ENCODE peak calls at places on chromosomes 7 and 10, in seven cellular contexts. T, L, R, U, V, H and G are unnamed samples.

GRCh38 chr10:70799124-70799523 is 13.9 kb upstream of the TBATA start:
- DNase-seq in V (peak), L (no peak), T (no peak), R (no peak), U (no peak), H (no peak), G (no peak)

GRCh38 chr10:12103743-12104142 is 25.7 kb upstream of the SEC61A2 start:
- DNase-seq in R (no peak), V (no peak), U (no peak), H (no peak), L (no peak), T (no peak), G (no peak)

GRCh38 chr7:27339478-27339877 is 96.9 kb downstream of the EVX1 start:
- DNase-seq in L (no peak), V (no peak), R (no peak), H (no peak), U (no peak), T (no peak), G (no peak)

GRCh38 chr10:114607358-114607998 is 50.6 kb downstream of the ABLIM1 start:
- DNase-seq in R (no peak), V (peak), T (peak), L (no peak), U (peak), H (no peak), G (peak)

GRCh38 chr7:4958477-4959301 is at the start of gene MMD2:
- DNase-seq in U (no peak), V (no peak), T (no peak), H (no peak), R (no peak), L (no peak), G (no peak)

GRCh38 chr7:99108615-99109014 is 35.3 kb downstream of the SMURF1 start:
- DNase-seq in R (no peak), L (no peak), T (no peak), V (no peak), H (peak), U (no peak), G (no peak)

GRCh38 chr10:103901299-103901698 is 16.7 kb downstream of the STN1 start:
- DNase-seq in R (no peak), V (no peak), L (no peak), H (no peak), U (peak), T (no peak), G (no peak)

GRCh38 chr10:80154978-80155695 is 22.6 kb downstream of the PLAC9 start:
- DNase-seq in H (peak), V (peak), L (no peak), T (peak), R (no peak), U (no peak), G (peak)

GRCh38 chr7:33716581-33717477 is 188.5 kb upstream of the BMPER start:
- DNase-seq in L (no peak), U (peak), R (no peak), T (peak), H (peak), V (peak), G (peak)

GRCh38 chr10:115029452-115030375 is 63.5 kb upstream of the ATRNL1 start:
- DNase-seq in U (no peak), V (no peak), T (no peak), R (no peak), L (no peak), H (no peak), G (no peak)

GRCh38 chr10:397321-398068 is 262.2 kb downstream of the ZMYND11 start:
- DNase-seq in H (no peak), T (no peak), U (no peak), V (no peak), R (no peak), L (no peak), G (no peak)

GRCh38 chr10:30207485-30208052 is 141.5 kb downstream of the MTPAP start:
- DNase-seq in V (peak), L (no peak), R (no peak), U (peak), T (no peak), H (no peak), G (no peak)

GRCh38 chr10:118595598-118596425 is at the start of gene PRLHR:
- DNase-seq in H (no peak), T (no peak), R (no peak), U (no peak), V (no peak), L (peak), G (no peak)

GRCh38 chr10:105793071-105793470 is 1152.0 kb downstream of the SORCS3 start:
- DNase-seq in T (no peak), R (no peak), L (no peak), V (peak), U (no peak), H (no peak), G (no peak)

GRCh38 chr7:56538541-56539429 is 422.6 kb upstream of the NUPR2 start:
- DNase-seq in L (no peak), U (no peak), H (no peak), T (no peak), V (no peak), R (no peak), G (no peak)
- H3K4me3 ChIP-seq in L (no peak), U (no peak), H (no peak), T (no peak), V (no peak), R (no peak), G (no peak)

DNA sequence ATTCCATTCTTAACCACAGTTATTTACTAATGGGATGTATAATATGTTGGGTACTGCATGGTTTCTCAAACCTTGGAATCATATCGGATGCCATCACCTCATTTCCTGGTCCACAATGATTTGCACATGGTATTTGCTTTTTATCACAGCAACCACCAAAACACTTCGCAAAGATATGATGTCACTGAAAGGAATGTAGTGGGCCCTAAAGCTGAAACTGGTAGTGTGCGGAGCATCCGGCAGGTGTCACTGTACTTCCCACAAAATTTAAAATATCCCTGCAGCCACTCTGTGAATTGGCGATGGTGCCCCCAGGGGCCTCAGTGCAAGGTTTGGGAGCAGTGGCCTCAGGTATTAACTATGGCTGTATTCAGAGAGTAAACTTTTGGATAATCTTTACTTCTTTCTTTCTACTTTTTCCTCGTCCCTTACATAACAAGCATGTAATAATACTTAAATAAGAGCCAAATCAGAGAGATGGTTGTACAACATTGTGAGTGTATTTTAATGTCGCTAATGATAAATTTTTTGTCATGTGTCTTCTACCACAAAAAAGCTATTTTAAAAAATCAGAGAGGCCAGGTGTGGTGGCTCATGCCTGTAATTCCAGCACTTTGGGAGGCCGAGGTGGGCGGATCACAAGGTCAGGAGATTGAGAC is 66.2 kb downstream of the FAM241B start:
- DNase-seq in H (peak), U (peak), L (no peak), R (no peak), V (peak), T (peak), G (peak)
- TF ChIP-seq CTCF in H (peak), U (peak), L (peak), R (peak), V (peak), T (peak), G (peak)

GRCh38 chr10:85925201-85925750 is 441.3 kb downstream of the GRID1 start:
- DNase-seq in U (no peak), T (no peak), R (no peak), V (no peak), L (no peak), H (no peak), G (no peak)
- H3K4me3 ChIP-seq in U (no peak), T (no peak), R (no peak), V (no peak), L (no peak), H (no peak), G (no peak)

GRCh38 chr10:89852872-89853271 is 151.5 kb downstream of the KIF20B start:
- DNase-seq in U (no peak), L (no peak), T (no peak), R (no peak), H (no peak), V (no peak), G (no peak)
- TF ChIP-seq CTCF in U (no peak), L (no peak), T (no peak), R (no peak), H (no peak), V (no peak), G (no peak)

GRCh38 chr10:34780818-34781380 is 34.2 kb downstream of the PARD3 start:
- DNase-seq in T (no peak), L (no peak), V (no peak), H (peak), U (peak), R (no peak), G (peak)
- H3K4me3 ChIP-seq in T (no peak), L (no peak), V (no peak), H (peak), U (no peak), R (no peak), G (no peak)

GRCh38 chr7:129098409-129099084 is 43.6 kb upstream of the TNPO3 start:
- DNase-seq in U (no peak), R (no peak), H (no peak), L (no peak), T (no peak), V (no peak), G (no peak)
- TF ChIP-seq CTCF in U (no peak), R (no peak), H (no peak), L (no peak), T (no peak), V (no peak), G (no peak)

DNA sequence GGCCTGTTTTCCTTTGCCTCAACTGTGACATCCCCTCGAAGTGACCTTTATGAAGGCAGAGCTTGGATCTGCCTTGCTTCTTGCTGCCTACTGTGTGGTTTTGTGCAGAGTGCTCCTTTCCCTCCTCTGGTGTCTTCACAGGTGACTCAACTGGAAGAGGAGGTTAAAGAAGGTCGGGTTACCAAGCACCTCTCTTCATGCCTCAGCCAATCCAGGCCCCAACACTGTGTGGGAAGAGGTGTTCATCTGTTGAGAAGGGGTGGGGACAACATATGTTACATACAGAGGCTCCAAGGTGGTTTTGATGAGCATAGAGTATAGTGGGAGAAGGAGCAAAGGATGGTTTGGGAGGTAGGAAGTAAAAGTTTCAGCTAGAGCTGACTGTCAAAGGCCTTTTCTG is 155.7 kb downstream of the AUTS2 start:
- DNase-seq in H (no peak), R (no peak), L (no peak), U (no peak), T (no peak), V (no peak), G (no peak)
- H3K4me3 ChIP-seq in H (no peak), R (no peak), L (no peak), U (no peak), T (no peak), V (no peak), G (no peak)

DNA sequence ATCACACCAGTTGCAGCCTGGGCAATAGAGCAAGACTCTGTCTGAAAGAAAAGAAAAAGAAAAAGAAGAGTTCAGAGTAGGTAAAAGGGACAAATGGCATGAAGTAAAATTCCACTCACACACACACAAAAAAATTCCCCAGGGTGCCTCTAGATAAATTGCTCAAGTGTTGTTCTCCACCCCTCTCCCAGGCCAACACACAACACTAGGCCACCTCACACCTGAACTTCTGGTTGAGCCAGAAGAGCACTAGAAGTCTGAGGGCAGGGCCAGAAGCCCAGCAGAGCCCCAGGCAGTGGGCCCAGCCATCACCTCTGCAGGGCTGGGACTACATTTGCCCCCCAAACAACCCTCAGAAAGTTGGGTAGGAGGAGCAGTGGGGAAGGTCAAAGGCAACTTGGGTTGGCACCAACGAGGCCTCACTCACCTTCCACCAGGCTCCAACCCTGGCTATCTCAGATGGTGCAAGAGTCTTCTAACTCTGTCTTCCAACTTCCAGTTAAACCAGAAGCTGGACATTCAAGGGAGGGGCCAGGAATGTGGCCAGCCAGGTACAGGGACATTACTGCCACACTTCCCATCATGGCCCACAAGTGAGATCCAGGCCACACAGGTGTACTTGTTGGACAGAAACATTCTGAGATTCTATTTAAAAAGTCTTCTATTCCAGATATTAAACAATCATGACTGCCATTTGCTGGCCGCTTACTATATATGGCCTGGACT is 25.6 kb upstream of the DLX6 start:
- DNase-seq in T (no peak), H (no peak), L (no peak), U (no peak), R (no peak), V (no peak), G (no peak)
- TF ChIP-seq CTCF in T (no peak), H (no peak), L (no peak), U (no peak), R (no peak), V (no peak), G (no peak)

DNA sequence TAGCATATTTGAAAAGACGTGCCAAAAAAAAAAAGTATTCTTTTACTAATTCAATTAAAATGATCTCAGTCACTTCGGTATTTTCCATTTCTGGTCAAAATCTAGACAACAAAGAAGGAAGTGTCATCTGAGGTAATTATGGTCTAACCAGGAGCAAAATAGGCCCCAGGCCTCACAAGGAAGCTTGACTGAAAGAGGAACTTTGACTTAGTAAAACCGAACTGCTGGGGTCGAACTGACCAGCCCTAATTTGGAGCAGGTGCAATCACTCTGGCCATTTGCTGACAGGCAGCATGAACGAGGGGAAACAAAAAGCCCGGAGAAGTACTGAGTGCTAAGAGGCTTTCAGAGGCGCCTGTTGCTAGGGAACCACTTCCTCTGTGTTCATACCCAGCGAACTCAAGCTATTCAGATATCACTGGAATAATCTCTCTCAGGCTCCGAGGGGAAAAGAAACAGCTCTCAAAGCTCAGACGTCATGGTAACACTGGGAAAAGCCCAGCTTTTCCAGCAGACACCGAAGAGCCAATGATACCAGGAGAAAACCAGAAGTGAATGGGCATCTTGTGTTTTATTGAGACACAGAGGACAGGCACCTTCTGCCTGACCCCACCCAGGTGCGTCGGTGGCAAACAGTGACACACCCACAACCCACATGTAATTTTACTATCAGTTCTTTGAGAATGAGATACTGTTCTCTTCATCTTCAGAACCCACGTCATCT is 126.5 kb downstream of the FAM107B start:
- DNase-seq in H (no peak), V (peak), U (peak), L (no peak), R (peak), T (no peak), G (peak)
- H3K4me3 ChIP-seq in H (no peak), V (no peak), U (no peak), L (no peak), R (no peak), T (no peak), G (no peak)

GRCh38 chr10:95214793-95215192 is 20.8 kb downstream of the ACSM6 start:
- DNase-seq in U (no peak), H (no peak), R (no peak), V (peak), L (no peak), T (no peak), G (peak)
- TF ChIP-seq CTCF in U (no peak), H (no peak), R (no peak), V (no peak), L (no peak), T (no peak), G (no peak)